ENCODE peak calls at places on chromosomes 11 and 22, in nine cellular contexts. T, X, B, J, Q, G, A, V and O are unnamed samples.

GRCh38 chr11:118522571-118523072 is 4.7 kb upstream of the TTC36 start:
- DNase-seq in T (no peak), X (no peak), B (peak), J (peak), Q (peak), G (no peak), A (peak), V (no peak), O (no peak)

GRCh38 chr11:107821199-107821926 is 37.2 kb downstream of the SLC35F2 start:
- DNase-seq in T (no peak), X (no peak), B (no peak), J (peak), Q (no peak), G (no peak), A (peak), V (no peak), O (no peak)

GRCh38 chr11:1343391-1344055 is 34.1 kb upstream of the TOLLIP start:
- DNase-seq in T (no peak), X (no peak), B (no peak), J (no peak), Q (no peak), G (no peak), A (no peak), V (no peak), O (no peak)

GRCh38 chr11:128924618-128925017 is 18.1 kb downstream of the TP53AIP1 start:
- DNase-seq in T (no peak), X (no peak), B (no peak), J (no peak), Q (no peak), G (no peak), A (no peak), V (no peak), O (no peak)

GRCh38 chr11:69880041-69880802 is 61.0 kb upstream of the FGF3 start:
- DNase-seq in T (no peak), X (no peak), B (no peak), J (no peak), Q (no peak), G (no peak), A (no peak), V (no peak), O (no peak)

GRCh38 chr11:18168372-18168771 is 4.3 kb upstream of the MRGPRX4 start:
- DNase-seq in T (no peak), X (no peak), B (no peak), J (no peak), Q (no peak), G (no peak), A (no peak), V (no peak), O (no peak)

GRCh38 chr11:113189909-113190667 is 124.3 kb upstream of the TTC12 start:
- DNase-seq in T (no peak), X (no peak), B (peak), J (no peak), Q (no peak), G (no peak), A (no peak), V (no peak), O (no peak)

GRCh38 chr11:73528420-73528819 is 69.5 kb downstream of the FAM168A start:
- DNase-seq in T (no peak), X (no peak), B (no peak), J (peak), Q (no peak), G (no peak), A (no peak), V (no peak), O (no peak)

GRCh38 chr11:67698247-67698646 is 23.8 kb upstream of the ALDH3B2 start:
- DNase-seq in T (no peak), X (no peak), B (peak), J (peak), Q (peak), G (peak), A (no peak), V (no peak), O (no peak)

GRCh38 chr22:24201681-24202590 is 20.6 kb downstream of the SUSD2 start:
- DNase-seq in T (no peak), X (no peak), B (no peak), J (no peak), Q (no peak), G (no peak), A (no peak), V (no peak), O (no peak)

GRCh38 chr11:58900479-58901420 is 38.5 kb upstream of the GLYATL1 start:
- DNase-seq in T (peak), X (peak), B (peak), J (peak), Q (peak), G (no peak), A (peak), V (peak), O (no peak)